ENCODE peak calls at places on chromosomes 11 and 22, in six cellular contexts. Q is NT2/D1, S is GM23248, Y is ovary, O is cardiac muscle cell, A is thoracic aorta. H is an unnamed sample. For H3K36me3, the result is how much of the 10 kb centered on the place peaks cover.

GRCh38 chr11:3178349-3178748 is 13.2 kb upstream of the OSBPL5 start:
- DNase-seq in Y (no peak), A (no peak), Q (no peak), O (peak), S (peak), H (no peak)

GRCh38 chr22:19890502-19891349 is 36.1 kb upstream of the GNB1L start:
- DNase-seq in A (no peak), O (no peak), S (no peak), Q (no peak), Y (no peak), H (no peak)

GRCh38 chr11:93736129-93736528 is 5.2 kb downstream of the TAF1D start:
- DNase-seq in S (peak), A (no peak), O (peak), Q (no peak), Y (no peak), H (no peak)

GRCh38 chr11:118265954-118266353 is 1.9 kb upstream of the MPZL2 start:
- DNase-seq in S (no peak), Q (no peak), Y (no peak), O (no peak), A (no peak), H (no peak)

GRCh38 chr22:20315337-20316216 is 4.3 kb downstream of the DGCR6L start:
- DNase-seq in A (no peak), Q (no peak), O (no peak), Y (no peak), S (no peak), H (no peak)

GRCh38 chr11:134228625-134229024 is 4.2 kb downstream of the VPS26B start:
- DNase-seq in Y (no peak), O (no peak), A (no peak), Q (no peak), S (peak), H (no peak)

GRCh38 chr11:60594998-60595637 is 79.9 kb downstream of the MS4A13 start:
- DNase-seq in S (no peak), Y (no peak), A (no peak), O (no peak), Q (no peak), H (no peak)

GRCh38 chr11:60130496-60130895 is 42.0 kb downstream of the MS4A2 start:
- DNase-seq in Y (no peak), S (peak), O (peak), Q (peak), A (no peak), H (peak)

GRCh38 chr11:88404363-88404762 is 66.8 kb upstream of the CTSC start:
- DNase-seq in Q (no peak), O (no peak), A (no peak), S (no peak), Y (no peak), H (no peak)

GRCh38 chr11:88406871-88407270 is 69.3 kb upstream of the CTSC start:
- DNase-seq in Q (no peak), S (no peak), Y (no peak), A (no peak), O (no peak), H (no peak)

GRCh38 chr11:88402784-88403183 is 65.2 kb upstream of the CTSC start:
- DNase-seq in O (peak), A (no peak), Q (no peak), Y (no peak), S (peak), H (no peak)

GRCh38 chr11:88405853-88406252 is 68.3 kb upstream of the CTSC start:
- DNase-seq in S (no peak), O (no peak), Y (no peak), Q (no peak), A (no peak), H (no peak)

GRCh38 chr11:88404932-88405710 is 67.6 kb upstream of the CTSC start:
- DNase-seq in Y (no peak), S (peak), A (no peak), O (no peak), Q (no peak), H (no peak)
- H3K4me3 ChIP-seq in Y (no peak), S (no peak), A (no peak), O (no peak), Q (no peak), H (no peak)

GRCh38 chr11:19225599-19225998 is 15.1 kb downstream of the E2F8 start:
- DNase-seq in O (no peak), S (no peak), Y (no peak), A (no peak), Q (no peak), H (no peak)
- H3K36me3 ChIP-seq in O (under half), S (under half), Y (under half), A (under half), Q (under half), H (under half)

DNA sequence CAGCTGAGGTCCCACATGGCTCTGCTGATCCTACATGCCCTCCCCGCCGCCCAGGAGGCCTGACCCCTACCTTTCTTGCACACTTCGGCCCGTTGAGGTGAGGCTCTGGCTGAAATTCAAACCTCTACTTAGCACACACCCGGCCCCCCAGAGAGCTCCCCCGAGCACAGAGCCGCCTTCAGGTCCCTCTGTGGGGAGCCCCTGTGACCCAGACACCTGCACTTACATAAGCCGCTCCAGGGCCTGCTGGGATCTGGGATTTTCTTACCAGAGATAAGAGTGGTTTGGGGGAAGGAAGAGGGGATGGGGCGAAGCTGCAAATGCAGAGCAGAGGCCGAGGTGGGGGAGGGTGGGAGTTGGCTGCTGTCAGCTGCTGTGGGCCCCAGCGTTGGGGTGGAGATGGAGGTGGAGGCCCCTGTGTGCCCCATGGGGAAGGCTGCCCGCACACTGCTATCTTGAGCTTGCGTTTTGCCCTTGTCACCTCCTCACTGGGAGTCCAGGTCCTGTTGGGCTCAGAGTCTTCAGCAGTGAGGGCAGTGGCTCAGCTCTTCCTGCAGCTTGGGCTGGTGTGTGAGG is 30.6 kb downstream of the CAPN1 start:
- DNase-seq in A (no peak), O (no peak), Q (no peak), Y (no peak), S (no peak), H (peak)
- H3K4me3 ChIP-seq in A (no peak), O (no peak), Q (no peak), Y (no peak), S (no peak), H (no peak)

GRCh38 chr11:111759778-111760407 is 6.3 kb downstream of the PPP2R1B start:
- DNase-seq in Y (no peak), Q (no peak), A (no peak), O (no peak), S (no peak), H (no peak)

GRCh38 chr11:111762526-111762925 is 3.7 kb downstream of the PPP2R1B start:
- DNase-seq in Y (no peak), S (no peak), Q (no peak), A (no peak), O (no peak), H (no peak)

GRCh38 chr11:111761056-111761455 is 5.1 kb downstream of the PPP2R1B start:
- DNase-seq in O (no peak), Q (no peak), Y (no peak), S (no peak), A (no peak), H (no peak)

GRCh38 chr11:111762981-111763643 is 3.1 kb downstream of the PPP2R1B start:
- DNase-seq in O (peak), A (no peak), Q (no peak), S (peak), Y (no peak), H (no peak)

GRCh38 chr11:111759375-111759774 is 6.8 kb downstream of the PPP2R1B start:
- DNase-seq in Q (no peak), A (no peak), Y (no peak), O (peak), S (no peak), H (no peak)
- H3K36me3 ChIP-seq in Q (half or more), A (half or more), Y (under half), O (under half), S (half or more), H (under half)